ENCODE peak calls at places on chromosomes 5 and 9, in eight cellular contexts. I is effector memory CD8-positive, alpha-beta T cell; B is HS-27A; M is SK-MEL-5; F is fibroblast of pulmonary artery; S is activated T-cell treated with anti-CD3 and anti-CD28 coated beads for 1 hour; V is HTR-8/SVneo; Q is SK-N-DZ. D is an unnamed sample.

GRCh38 chr5:126139773-126140172 is 283.4 kb upstream of the GRAMD2B start:
- DNase-seq in I (no peak), B (no peak), M (peak; percentile 83), F (peak; percentile 13), S (no peak), V (peak; percentile 21), Q (no peak), D (no peak)

GRCh38 chr9:136180586-136180985 is 24.3 kb downstream of the LHX3 start:
- DNase-seq in I (no peak), B (no peak), M (no peak), F (no peak), S (no peak), V (no peak), Q (no peak), D (no peak)

GRCh38 chr5:94241288-94241651 is 377.1 kb downstream of the KIAA0825 start:
- DNase-seq in I (no peak), B (peak; percentile 40), M (peak; percentile 85), F (peak; percentile 18), S (no peak), V (no peak), Q (no peak), D (no peak)

GRCh38 chr5:141915881-141916336 is 7.8 kb upstream of the DELE1 start:
- DNase-seq in I (no peak), B (no peak), M (no peak), F (no peak), S (no peak), V (no peak), Q (no peak), D (no peak)

GRCh38 chr5:92364986-92365550 is 982.0 kb upstream of the ARRDC3 start:
- DNase-seq in I (no peak), B (no peak), M (no peak), F (peak; percentile 66), S (no peak), V (no peak), Q (no peak), D (no peak)

GRCh38 chr5:133735346-133735745 is 123.0 kb upstream of the FSTL4 start:
- DNase-seq in I (no peak), B (no peak), M (no peak), F (peak; percentile 3), S (no peak), V (peak; percentile 44), Q (no peak), D (no peak)

GRCh38 chr9:134605351-134605968 is 36.1 kb upstream of the COL5A1 start:
- DNase-seq in I (no peak), B (no peak), M (no peak), F (no peak), S (no peak), V (no peak), Q (no peak), D (peak; percentile 14)

GRCh38 chr5:151795426-151795825 is 23.7 kb downstream of the G3BP1 start:
- DNase-seq in I (no peak), B (no peak), M (no peak), F (no peak), S (no peak), V (no peak), Q (no peak), D (no peak)

GRCh38 chr9:5949103-5949699 is 58.5 kb downstream of the MLANA start:
- DNase-seq in I (peak; percentile 8), B (no peak), M (peak; percentile 50), F (peak; percentile 5), S (no peak), V (no peak), Q (peak; percentile 3), D (no peak)

GRCh38 chr5:120901199-120901598 is 437.1 kb downstream of the PRR16 start:
- DNase-seq in I (no peak), B (no peak), M (no peak), F (no peak), S (no peak), V (no peak), Q (no peak), D (no peak)

GRCh38 chr5:10563940-10564837 is at the start of gene ANKRD33B:
- DNase-seq in I (peak; percentile 61), B (no peak), M (peak; percentile 61), F (peak; percentile 61), S (peak; percentile 69), V (peak; percentile 92), Q (peak; percentile 67), D (peak; percentile 68)

GRCh38 chr5:180070726-180071417 is 687 bp downstream of the RNF130 start:
- DNase-seq in I (no peak), B (no peak), M (peak; percentile 28), F (peak; percentile 62), S (no peak), V (no peak), Q (peak; percentile 45), D (peak; percentile 30)

GRCh38 chr9:23826120-23826629 is at the start of gene ELAVL2:
- DNase-seq in I (no peak), B (no peak), M (no peak), F (peak; percentile 85), S (no peak), V (peak; percentile 38), Q (peak; percentile 93), D (peak; percentile 89)

GRCh38 chr5:149623473-149623872 is 42.2 kb downstream of the ARHGEF37 start:
- DNase-seq in I (no peak), B (no peak), M (no peak), F (no peak), S (no peak), V (no peak), Q (peak; percentile 61), D (no peak)

GRCh38 chr5:180806351-180807011 is 3.9 kb upstream of the MGAT1 start:
- DNase-seq in I (no peak), B (no peak), M (peak; percentile 79), F (no peak), S (no peak), V (no peak), Q (no peak), D (no peak)

GRCh38 chr5:136062563-136063274 is 33.9 kb downstream of the TGFBI start:
- DNase-seq in I (peak; percentile 28), B (no peak), M (peak; percentile 74), F (peak; percentile 65), S (no peak), V (no peak), Q (peak; percentile 5), D (no peak)

GRCh38 chr9:38066907-38067610 is 2.0 kb downstream of the SHB start:
- DNase-seq in I (no peak), B (no peak), M (no peak), F (peak; percentile 46), S (no peak), V (no peak), Q (no peak), D (peak; percentile 46)

GRCh38 chr9:3177921-3178320 is 334.0 kb upstream of the PUM3 start:
- DNase-seq in I (no peak), B (no peak), M (no peak), F (no peak), S (no peak), V (no peak), Q (no peak), D (no peak)

GRCh38 chr5:29944327-29944726 is 1249.2 kb upstream of the CDH6 start:
- DNase-seq in I (no peak), B (no peak), M (no peak), F (no peak), S (no peak), V (no peak), Q (no peak), D (no peak)

GRCh38 chr9:93681316-93682154 is 105.2 kb downstream of the PHF2 start:
- DNase-seq in I (no peak), B (no peak), M (no peak), F (no peak), S (no peak), V (no peak), Q (no peak), D (peak; percentile 13)

GRCh38 chr5:179259731-179260323 is 85.4 kb downstream of the ADAMTS2 start:
- DNase-seq in I (no peak), B (no peak), M (no peak), F (no peak), S (no peak), V (no peak), Q (no peak), D (peak; percentile 8)

GRCh38 chr5:10542151-10542550 is 21.7 kb upstream of the ANKRD33B start:
- DNase-seq in I (no peak), B (no peak), M (no peak), F (no peak), S (no peak), V (no peak), Q (no peak), D (no peak)

GRCh38 chr9:3863114-3863528 is 337.3 kb upstream of the RFX3 start:
- DNase-seq in I (no peak), B (peak; percentile 75), M (peak; percentile 20), F (peak; percentile 79), S (no peak), V (peak; percentile 60), Q (no peak), D (no peak)

GRCh38 chr5:67657055-67657454 is 460.5 kb upstream of the CD180 start:
- DNase-seq in I (no peak), B (no peak), M (no peak), F (no peak), S (no peak), V (no peak), Q (no peak), D (no peak)

GRCh38 chr5:125483609-125484008 is 737.2 kb upstream of the ZNF608 start:
- DNase-seq in I (no peak), B (no peak), M (no peak), F (no peak), S (no peak), V (no peak), Q (no peak), D (no peak)

GRCh38 chr5:89458330-89458656 is 575.3 kb upstream of the MEF2C start:
- DNase-seq in I (no peak), B (no peak), M (no peak), F (no peak), S (no peak), V (no peak), Q (no peak), D (no peak)

GRCh38 chr9:87343816-87344438 is 153.7 kb upstream of the DAPK1 start:
- DNase-seq in I (no peak), B (no peak), M (no peak), F (no peak), S (no peak), V (no peak), Q (no peak), D (no peak)

GRCh38 chr9:121921444-121921843 is 171.7 kb downstream of the TTLL11 start:
- DNase-seq in I (no peak), B (no peak), M (no peak), F (no peak), S (no peak), V (no peak), Q (no peak), D (no peak)

D was measured in uterus.